ENCODE peak calls at places on chromosomes 7 and 10, in five cellular contexts. T is GM12892, D is HepG2, K is K562, Q is SK-N-SH. I is an unnamed sample.

GRCh38 chr10:44036425-44036824 is 348.5 kb downstream of the CXCL12 start:
- DNase-seq in Q (no peak), D (no peak), T (no peak), K (no peak), I (no peak)

GRCh38 chr10:34859170-34859569 is 44.1 kb upstream of the PARD3 start:
- DNase-seq in K (no peak), D (peak; percentile 29), T (no peak), Q (no peak), I (no peak)

GRCh38 chr10:43237631-43238446 is 29.0 kb downstream of the RASGEF1A start:
- DNase-seq in Q (no peak), K (no peak), T (no peak), D (no peak), I (no peak)

GRCh38 chr10:32084484-32084883 is 28.3 kb upstream of the KIF5B start:
- DNase-seq in Q (no peak), D (no peak), K (no peak), T (no peak), I (no peak)

GRCh38 chr7:36490335-36490940 is 100.8 kb downstream of the ANLN start:
- DNase-seq in K (no peak), T (no peak), Q (no peak), D (no peak), I (no peak)

GRCh38 chr7:52862321-52862720 is 173.1 kb upstream of the POM121L12 start:
- DNase-seq in T (no peak), D (no peak), Q (no peak), K (no peak), I (no peak)

GRCh38 chr7:145331076-145331475 is 495.2 kb upstream of the TPK1 start:
- DNase-seq in T (no peak), D (no peak), K (no peak), Q (no peak), I (no peak)

GRCh38 chr10:32367793-32368453 is 21.0 kb upstream of the EPC1 start:
- DNase-seq in K (peak; percentile 46), D (peak; percentile 54), Q (peak; percentile 46), T (no peak), I (no peak)

GRCh38 chr10:33073641-33074410 is 115.8 kb upstream of the ITGB1 start:
- DNase-seq in D (no peak), K (no peak), T (no peak), Q (no peak), I (no peak)

GRCh38 chr7:1163121-1163520 is 3.1 kb upstream of the ZFAND2A start:
- DNase-seq in D (no peak), Q (no peak), T (no peak), K (no peak), I (no peak)

GRCh38 chr7:32462966-32463365 is 27.2 kb downstream of the LSM5 start:
- DNase-seq in T (no peak), K (no peak), D (no peak), Q (no peak), I (no peak)

GRCh38 chr7:39130304-39130703 is 152.6 kb downstream of the POU6F2 start:
- DNase-seq in T (no peak), D (no peak), K (no peak), Q (no peak), I (no peak)

GRCh38 chr7:9502269-9502668 is 1068.9 kb downstream of the NXPH1 start:
- DNase-seq in T (no peak), D (no peak), Q (peak; percentile 66), K (no peak), I (no peak)

GRCh38 chr7:94042381-94042780 is 38.2 kb upstream of the BET1 start:
- DNase-seq in T (no peak), K (no peak), D (no peak), Q (no peak), I (no peak)

GRCh38 chr7:1225462-1226154 is 7.1 kb upstream of the UNCX start:
- DNase-seq in Q (peak; percentile 95), T (peak; percentile 69), D (no peak), K (peak; percentile 81), I (peak; percentile 75)

GRCh38 chr10:79158402-79159097 is 89.8 kb downstream of the ZMIZ1 start:
- DNase-seq in Q (peak; percentile 65), T (no peak), D (no peak), K (peak; percentile 64), I (no peak)

GRCh38 chr7:39979406-39980073 is 29.5 kb downstream of the CDK13 start:
- DNase-seq in K (no peak), T (no peak), D (no peak), Q (no peak), I (no peak)

GRCh38 chr10:101438881-101439391 is 85.0 kb downstream of the BTRC start:
- DNase-seq in K (no peak), Q (no peak), D (no peak), T (no peak), I (no peak)

GRCh38 chr10:124092270-124093075 is 925 bp downstream of the CHST15 start:
- DNase-seq in Q (peak; percentile 80), T (peak; percentile 55), K (peak; percentile 16), D (no peak), I (peak; percentile 53)
- TF ChIP-seq TAF1 in Q (no peak), T (no peak), K (no peak), D (no peak), I (no peak)

DNA sequence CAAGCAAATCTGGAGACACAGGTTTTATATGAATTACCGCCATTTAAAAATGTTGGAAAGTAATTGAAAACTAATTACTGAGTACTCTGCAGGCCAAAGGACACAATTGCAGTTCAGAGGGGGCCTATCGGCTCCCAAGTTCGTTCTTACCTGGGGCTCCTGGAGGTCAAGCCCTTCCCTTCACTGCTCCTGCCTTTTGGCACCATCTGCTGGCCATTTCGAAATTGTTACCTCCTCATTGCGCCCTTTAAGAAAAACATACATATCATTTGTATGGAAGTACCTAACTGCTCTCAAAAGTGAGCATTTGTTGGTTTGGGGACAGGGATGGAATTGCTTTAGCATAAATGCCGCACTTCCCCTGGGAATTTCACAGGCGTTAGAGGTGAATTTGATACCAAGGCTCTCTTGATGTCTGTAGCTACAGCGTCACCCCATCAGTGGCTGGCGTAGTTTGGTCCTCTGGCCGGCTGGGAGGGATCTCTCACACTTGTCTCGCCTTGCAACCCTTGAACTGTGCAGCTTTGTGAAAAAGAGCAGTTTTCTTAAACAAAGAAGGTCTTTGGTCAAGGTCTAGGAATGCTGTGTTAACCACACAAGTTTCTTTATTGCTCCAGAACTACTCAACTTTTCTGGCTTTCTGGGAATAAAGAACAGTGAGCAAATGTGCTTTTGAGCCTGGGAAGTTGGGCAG is 219.9 kb downstream of the ARHGAP21 start:
- DNase-seq in Q (peak; percentile 63), T (peak; percentile 36), D (peak; percentile 63), K (peak; percentile 59), I (peak; percentile 24)
- TF ChIP-seq TAF1 in Q (no peak), T (no peak), D (no peak), K (no peak), I (no peak)

GRCh38 chr7:50528266-50529092 is 36.7 kb downstream of the DDC start:
- DNase-seq in D (peak; percentile 83), K (no peak), T (no peak), Q (no peak), I (no peak)
- TF ChIP-seq TAF1 in D (no peak), K (no peak), T (no peak), Q (no peak), I (no peak)

DNA sequence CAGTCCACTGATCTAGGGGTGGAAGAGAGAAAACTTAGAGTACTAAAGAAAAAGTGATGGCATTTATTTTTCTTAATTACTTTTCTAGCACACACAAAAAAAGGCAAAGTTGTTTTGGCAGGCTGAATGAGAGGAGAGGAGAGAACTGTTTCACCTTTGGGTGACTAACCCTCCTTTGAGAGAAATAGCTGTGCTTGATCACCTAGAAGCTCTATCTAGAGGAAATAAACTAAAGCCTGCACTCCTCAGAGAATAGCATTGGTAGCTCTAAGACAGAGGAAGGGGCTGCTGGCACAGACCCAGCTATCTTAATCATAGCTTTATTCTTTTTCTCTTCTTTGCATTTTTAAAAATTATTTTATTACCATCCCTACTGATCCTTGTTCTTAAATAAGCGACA is 6.3 kb downstream of the TMEM243 start:
- DNase-seq in Q (no peak), T (no peak), D (no peak), K (no peak), I (no peak)
- TF ChIP-seq TAF1 in Q (no peak), T (no peak), D (no peak), K (no peak), I (no peak)

DNA sequence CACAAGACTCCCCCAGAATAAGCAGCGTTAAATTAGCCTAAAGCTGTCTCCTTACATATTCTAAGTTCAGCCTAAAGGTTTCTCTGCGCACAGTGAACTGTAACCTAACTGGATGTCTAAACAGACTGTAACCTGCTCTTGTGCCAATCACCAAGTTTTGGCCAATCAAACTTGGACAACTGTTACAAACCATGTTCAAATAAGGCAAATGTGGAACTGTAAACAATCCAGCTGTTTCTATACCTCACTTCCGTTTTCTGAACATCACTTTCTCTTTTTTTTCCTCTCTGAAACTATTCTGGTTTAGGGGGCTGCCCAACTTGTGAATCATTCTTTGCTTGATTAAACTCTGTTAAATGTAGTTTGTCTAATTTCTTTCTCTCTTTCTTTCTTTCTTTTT is 252.2 kb upstream of the HABP2 start:
- DNase-seq in Q (no peak), K (no peak), T (no peak), D (no peak), I (no peak)
- TF ChIP-seq TAF1 in Q (no peak), K (no peak), T (no peak), D (no peak), I (no peak)

I was measured in GM12891.